ENCODE peak calls at places on chromosome 13, in seven cellular contexts. R is H1, C is GM12878, D is K562, I is SK-N-SH, Y is HepG2, P is HCT116. L is an unnamed sample.

GRCh38 chr13:79457948-79458347 is 23.0 kb upstream of the NDFIP2 start:
- DNase-seq in R (no peak), C (no peak), D (peak), I (no peak), Y (no peak), P (no peak), L (no peak)

GRCh38 chr13:24083722-24084421 is 76.6 kb upstream of the SPATA13 start:
- DNase-seq in R (no peak), C (no peak), D (no peak), I (peak), Y (no peak), P (no peak), L (no peak)

GRCh38 chr13:44313674-44314073 is 60.0 kb upstream of the SERP2 start:
- DNase-seq in R (no peak), C (no peak), D (no peak), I (no peak), Y (no peak), P (peak), L (no peak)

GRCh38 chr13:80213201-80213600 is 127.7 kb downstream of the SPRY2 start:
- DNase-seq in R (no peak), C (no peak), D (no peak), I (no peak), Y (no peak), P (no peak), L (no peak)

GRCh38 chr13:29918845-29919244 is 68.4 kb upstream of the UBL3 start:
- DNase-seq in R (no peak), C (no peak), D (no peak), I (no peak), Y (no peak), P (no peak), L (peak)

GRCh38 chr13:19862511-19863313 is 737 bp downstream of the ZMYM5 start:
- DNase-seq in R (peak), C (no peak), D (peak), I (no peak), Y (no peak), P (no peak), L (peak)

GRCh38 chr13:75357576-75358295 is 124.2 kb downstream of the TBC1D4 start:
- DNase-seq in R (peak), C (no peak), D (peak), I (peak), Y (peak), P (peak), L (peak)

GRCh38 chr13:74966814-74967213 is 515.2 kb downstream of the TBC1D4 start:
- DNase-seq in R (no peak), C (no peak), D (no peak), I (peak), Y (no peak), P (no peak), L (no peak)

GRCh38 chr13:86282450-86282849 is 483.2 kb upstream of the SLITRK6 start:
- DNase-seq in R (no peak), C (peak), D (no peak), I (no peak), Y (no peak), P (no peak), L (no peak)

GRCh38 chr13:101618440-101619187 is 166.1 kb downstream of the ITGBL1 start:
- DNase-seq in R (no peak), C (no peak), D (no peak), I (no peak), Y (no peak), P (no peak), L (no peak)

GRCh38 chr13:76289558-76289957 is 596.6 kb downstream of the KCTD12 start:
- DNase-seq in R (no peak), C (no peak), D (no peak), I (no peak), Y (no peak), P (no peak), L (no peak)

GRCh38 chr13:97440598-97440997 is 6.6 kb downstream of the RAP2A start:
- DNase-seq in R (no peak), C (no peak), D (no peak), I (no peak), Y (no peak), P (no peak), L (no peak)

GRCh38 chr13:33283195-33283910 is 2.2 kb downstream of the STARD13 start:
- DNase-seq in R (no peak), C (no peak), D (no peak), I (no peak), Y (no peak), P (no peak), L (no peak)

GRCh38 chr13:79128158-79128557 is 277.9 kb downstream of the RBM26 start:
- DNase-seq in R (no peak), C (peak), D (no peak), I (no peak), Y (peak), P (no peak), L (no peak)

GRCh38 chr13:77492982-77493381 is 42.5 kb upstream of the SCEL start:
- DNase-seq in R (no peak), C (no peak), D (no peak), I (peak), Y (peak), P (peak), L (peak)

GRCh38 chr13:81224502-81224833 is 883.5 kb upstream of the SPRY2 start:
- DNase-seq in R (no peak), C (no peak), D (no peak), I (no peak), Y (no peak), P (no peak), L (no peak)

GRCh38 chr13:43663474-43664090 is 123.2 kb downstream of the ENOX1 start:
- DNase-seq in R (no peak), C (no peak), D (no peak), I (no peak), Y (no peak), P (no peak), L (no peak)

GRCh38 chr13:95656386-95657015 is 12.0 kb upstream of the DZIP1 start:
- DNase-seq in R (no peak), C (no peak), D (no peak), I (no peak), Y (no peak), P (no peak), L (no peak)

GRCh38 chr13:75362026-75362425 is 119.9 kb downstream of the TBC1D4 start:
- DNase-seq in R (no peak), C (no peak), D (no peak), I (no peak), Y (no peak), P (no peak), L (no peak)

GRCh38 chr13:30616927-30617314 is 799 bp upstream of the USPL1 start:
- DNase-seq in R (no peak), C (peak), D (peak), I (peak), Y (peak), P (peak), L (peak)

GRCh38 chr13:48402325-48402962 is 10.5 kb downstream of the LPAR6 start:
- DNase-seq in R (no peak), C (peak), D (no peak), I (no peak), Y (no peak), P (no peak), L (no peak)

GRCh38 chr13:73842621-73843020 is 291.6 kb downstream of the KLF12 start:
- DNase-seq in R (no peak), C (no peak), D (no peak), I (no peak), Y (no peak), P (no peak), L (no peak)

GRCh38 chr13:73412933-73413332 is 354.1 kb downstream of the KLF5 start:
- DNase-seq in R (no peak), C (no peak), D (no peak), I (no peak), Y (no peak), P (peak), L (no peak)

GRCh38 chr13:75724742-75725504 is 88.8 kb downstream of the LMO7 start:
- DNase-seq in R (no peak), C (no peak), D (no peak), I (no peak), Y (no peak), P (no peak), L (no peak)

GRCh38 chr13:65866138-65866537 is 1364.0 kb downstream of the PCDH9 start:
- DNase-seq in R (no peak), C (no peak), D (no peak), I (no peak), Y (no peak), P (no peak), L (no peak)

GRCh38 chr13:32537580-32538233 is 888 bp downstream of the N4BP2L2 start:
- DNase-seq in R (peak), C (no peak), D (peak), I (no peak), Y (no peak), P (peak), L (no peak)

DNA sequence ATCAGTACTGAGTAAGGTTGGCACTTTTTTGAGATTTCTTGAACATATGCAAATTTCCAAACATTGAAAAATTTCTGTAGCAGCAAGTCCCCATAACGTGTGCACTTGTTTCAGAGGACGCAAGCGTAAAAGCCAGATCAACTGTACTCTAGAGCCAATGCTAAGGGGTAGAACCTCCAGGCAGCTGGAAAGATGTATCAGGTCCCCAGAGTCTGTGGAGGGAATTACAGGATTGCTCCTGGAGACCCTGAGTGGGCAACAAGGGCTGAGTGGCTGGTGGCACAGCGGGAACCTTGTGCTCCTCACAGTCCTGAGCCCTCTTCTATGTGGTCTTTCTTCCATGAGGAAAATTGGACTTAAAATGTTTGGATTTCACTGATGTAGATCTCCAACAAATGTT is 53.9 kb upstream of the AMER2 start:
- DNase-seq in R (no peak), C (no peak), D (no peak), I (no peak), Y (no peak), P (no peak), L (no peak)
- TF ChIP-seq JUND in R (no peak), C (no peak), D (no peak), I (no peak), Y (no peak), P (no peak), L (no peak)

GRCh38 chr13:114104626-114105350 is 27.6 kb downstream of the RASA3 start:
- DNase-seq in R (no peak), C (no peak), D (no peak), I (peak), Y (no peak), P (no peak), L (no peak)

GRCh38 chr13:114100446-114101320 is 31.7 kb downstream of the RASA3 start:
- DNase-seq in R (no peak), C (no peak), D (no peak), I (peak), Y (no peak), P (no peak), L (peak)

GRCh38 chr13:114101831-114102520 is 30.4 kb downstream of the RASA3 start:
- DNase-seq in R (no peak), C (no peak), D (no peak), I (peak), Y (no peak), P (no peak), L (no peak)

GRCh38 chr13:114101325-114101821 is 31.1 kb downstream of the RASA3 start:
- DNase-seq in R (no peak), C (no peak), D (no peak), I (peak), Y (no peak), P (no peak), L (no peak)

DNA sequence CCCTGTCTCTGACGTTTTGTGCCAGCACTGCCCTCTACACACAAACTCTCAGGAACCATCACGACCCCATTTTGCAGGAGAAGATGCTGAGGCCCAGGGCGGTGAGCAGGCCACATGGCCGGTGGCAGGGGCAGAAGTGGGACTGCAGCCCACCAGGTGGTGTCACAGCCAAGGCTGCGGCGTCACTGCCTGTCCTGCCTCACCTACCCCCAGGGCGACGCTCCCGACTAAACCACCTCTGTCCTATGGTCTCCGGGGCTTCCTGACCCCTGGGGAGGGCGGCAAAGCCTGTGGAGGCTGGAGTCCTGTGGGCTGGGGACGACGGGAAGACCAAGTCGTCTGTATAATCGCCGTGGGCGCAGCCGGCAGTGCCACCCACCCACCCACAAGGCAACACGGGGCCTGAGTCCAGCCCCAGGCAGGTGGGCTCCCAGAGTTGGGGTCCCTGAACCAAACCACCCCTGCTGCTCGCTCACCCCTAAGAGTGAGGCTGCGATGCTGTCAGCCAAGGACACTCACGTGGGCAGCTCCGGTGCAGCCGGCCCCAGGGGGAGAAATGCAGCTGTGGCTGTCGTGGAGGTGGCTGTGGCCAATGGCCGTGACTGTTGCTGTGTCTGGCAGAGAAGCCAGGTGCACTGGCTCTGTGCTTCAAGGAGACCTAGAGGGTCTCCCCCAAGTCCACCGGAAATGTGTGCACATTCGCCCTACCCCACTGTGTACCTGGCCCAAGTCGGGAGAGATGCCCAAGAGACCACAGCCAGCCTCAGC is 29.7 kb downstream of the RASA3 start:
- DNase-seq in R (no peak), C (no peak), D (no peak), I (peak), Y (no peak), P (no peak), L (no peak)
- TF ChIP-seq JUND in R (no peak), C (no peak), D (no peak), I (no peak), Y (no peak), P (no peak), L (no peak)

DNA sequence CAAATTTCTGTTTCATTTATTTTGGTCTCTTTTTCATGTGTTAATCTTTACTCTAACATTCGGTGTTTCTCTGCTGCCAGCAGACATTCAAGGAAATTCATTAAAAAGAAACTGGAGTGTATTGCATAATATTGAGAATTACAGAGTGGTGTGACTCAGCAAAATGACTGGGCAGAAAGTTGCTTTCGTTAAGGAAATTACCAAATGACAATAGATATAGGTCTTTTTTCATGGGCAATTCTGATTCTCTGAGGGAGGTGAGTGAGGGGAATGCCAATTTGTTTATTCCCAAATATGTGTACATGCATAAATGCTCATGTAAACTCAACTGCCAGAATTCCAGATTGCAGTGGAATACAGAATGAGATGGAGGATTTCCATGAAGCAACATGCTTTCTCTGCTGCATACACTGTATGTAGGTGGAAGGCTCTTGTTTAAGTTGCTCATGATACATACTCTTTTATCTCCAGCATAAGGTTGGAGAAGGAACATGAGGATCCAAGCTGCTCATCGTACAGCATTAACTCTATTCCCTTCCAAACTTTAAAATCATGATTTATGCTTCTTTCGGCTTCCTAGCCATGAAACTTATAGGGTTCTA is 1730.1 kb downstream of the SLITRK5 start:
- DNase-seq in R (no peak), C (no peak), D (no peak), I (no peak), Y (no peak), P (no peak), L (no peak)
- TF ChIP-seq JUND in R (no peak), C (no peak), D (no peak), I (no peak), Y (no peak), P (no peak), L (no peak)

GRCh38 chr13:92661406-92661805 is 565.2 kb upstream of the GPC6 start:
- DNase-seq in R (no peak), C (no peak), D (no peak), I (no peak), Y (no peak), P (no peak), L (no peak)

GRCh38 chr13:92658293-92658692 is 568.3 kb upstream of the GPC6 start:
- DNase-seq in R (no peak), C (no peak), D (no peak), I (no peak), Y (no peak), P (no peak), L (no peak)

GRCh38 chr13:92656103-92656502 is 570.5 kb upstream of the GPC6 start:
- DNase-seq in R (no peak), C (no peak), D (no peak), I (no peak), Y (no peak), P (no peak), L (no peak)

GRCh38 chr13:92657565-92657964 is 569.0 kb upstream of the GPC6 start:
- DNase-seq in R (no peak), C (no peak), D (no peak), I (no peak), Y (no peak), P (no peak), L (no peak)
- TF ChIP-seq JUND in R (no peak), C (no peak), D (no peak), I (no peak), Y (no peak), P (no peak), L (no peak)

DNA sequence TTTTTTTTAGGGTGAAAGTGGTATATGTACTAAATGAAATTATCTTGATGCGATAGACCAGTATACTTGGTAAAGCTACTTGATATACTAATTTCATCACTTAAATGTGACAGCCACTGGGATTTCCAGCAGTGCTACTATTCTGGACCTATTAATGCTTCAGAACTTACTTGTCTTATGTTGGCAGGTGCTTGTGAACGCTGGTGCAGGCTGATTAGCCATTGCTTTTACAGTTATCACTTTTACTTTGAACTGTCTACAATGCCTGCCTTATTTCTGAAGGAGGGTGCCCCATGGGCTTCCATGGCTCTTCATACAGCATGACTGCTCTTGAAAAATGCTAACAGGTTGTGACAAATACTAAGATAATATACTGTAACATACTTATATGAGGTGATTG is 294.7 kb downstream of the GPC6 start:
- DNase-seq in R (no peak), C (no peak), D (no peak), I (no peak), Y (no peak), P (no peak), L (no peak)
- TF ChIP-seq JUND in R (no peak), C (no peak), D (no peak), I (no peak), Y (no peak), P (no peak), L (no peak)

L was measured in T47D.